ENCODE peak calls at places on chromosomes 2 and 18, in six cellular contexts. M is IMR-90, Y is K562, N is SK-N-SH, B is A549, I is GM12878. X is an unnamed sample.

GRCh38 chr2:232891621-232892071 is 21.6 kb downstream of the SNORC start:
- DNase-seq in M (peak), Y (no peak), N (no peak), B (no peak), I (no peak), X (no peak)

GRCh38 chr2:219247678-219248642 is 2.7 kb downstream of the STK16 start:
- DNase-seq in M (no peak), Y (no peak), N (no peak), B (peak), I (no peak), X (no peak)

GRCh38 chr2:128262315-128263253 is 56.1 kb downstream of the HS6ST1 start:
- DNase-seq in M (no peak), Y (no peak), N (no peak), B (no peak), I (no peak), X (no peak)

GRCh38 chr2:101942846-101943245 is 48.9 kb upstream of the IL1R2 start:
- DNase-seq in M (no peak), Y (no peak), N (no peak), B (no peak), I (no peak), X (no peak)

GRCh38 chr2:241942416-241943208 is 73.1 kb downstream of the RTP5 start:
- DNase-seq in M (no peak), Y (no peak), N (no peak), B (no peak), I (no peak), X (no peak)

GRCh38 chr2:33765122-33765521 is 166.0 kb upstream of the FAM98A start:
- DNase-seq in M (no peak), Y (no peak), N (no peak), B (no peak), I (no peak), X (no peak)

GRCh38 chr2:24365051-24365450 is 4.7 kb upstream of the ITSN2 start:
- DNase-seq in M (no peak), Y (no peak), N (no peak), B (peak), I (no peak), X (no peak)

GRCh38 chr2:187500585-187501359 is 52.7 kb upstream of the CALCRL start:
- DNase-seq in M (peak), Y (peak), N (no peak), B (peak), I (no peak), X (peak)

GRCh38 chr18:76491801-76492668 is 3.0 kb downstream of the ZNF516 start:
- DNase-seq in M (peak), Y (no peak), N (peak), B (peak), I (no peak), X (no peak)

GRCh38 chr2:37389395-37389794 is 45.0 kb downstream of the QPCT start:
- DNase-seq in M (no peak), Y (no peak), N (no peak), B (no peak), I (no peak), X (no peak)

GRCh38 chr2:67564076-67564475 is 166.9 kb downstream of the ETAA1 start:
- DNase-seq in M (peak), Y (no peak), N (no peak), B (no peak), I (no peak), X (no peak)

GRCh38 chr2:120470041-120470716 is 124.2 kb downstream of the INHBB start:
- DNase-seq in M (peak), Y (no peak), N (no peak), B (peak), I (no peak), X (no peak)

GRCh38 chr2:169823996-169824372 is 721 bp downstream of the METTL5 start:
- DNase-seq in M (no peak), Y (no peak), N (no peak), B (no peak), I (no peak), X (no peak)

GRCh38 chr2:120703330-120703994 is 32.2 kb upstream of the GLI2 start:
- DNase-seq in M (peak), Y (no peak), N (no peak), B (peak), I (no peak), X (peak)

DNA sequence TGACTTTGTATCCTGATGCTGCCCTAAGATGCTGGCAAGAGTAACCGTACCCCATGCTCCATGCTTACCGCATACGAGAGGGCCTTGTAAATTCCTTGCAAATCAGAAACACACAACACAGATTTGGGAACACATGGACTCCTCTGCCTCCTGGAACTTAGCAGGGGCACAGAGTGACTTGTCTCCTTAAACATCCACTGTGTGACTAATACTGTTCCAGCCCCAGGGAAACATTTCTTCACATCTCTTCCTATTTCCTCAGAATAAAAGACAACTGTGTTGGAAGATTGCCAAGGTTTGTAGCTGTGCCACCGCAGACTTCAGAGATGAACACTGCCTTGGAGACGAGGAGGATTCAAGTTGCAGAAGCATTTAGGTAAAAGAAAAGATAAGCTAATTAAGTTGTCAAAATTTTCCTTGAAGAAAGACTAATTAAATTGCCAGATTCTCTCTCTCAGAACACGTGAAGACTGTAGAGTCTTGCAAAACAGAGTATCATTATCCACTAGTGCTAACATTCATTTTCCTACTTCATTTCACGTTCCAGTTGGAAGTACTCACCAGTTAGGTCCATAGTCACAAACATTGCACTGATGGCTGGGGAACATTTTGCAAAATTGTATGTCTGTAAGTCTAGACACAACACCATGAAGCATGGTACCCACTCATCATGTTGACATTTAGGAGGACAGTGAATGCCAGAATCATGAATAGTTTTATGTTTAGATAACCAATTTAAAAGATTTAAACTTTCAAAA is 188.8 kb downstream of the TSN start:
- DNase-seq in M (peak), Y (no peak), N (no peak), B (peak), I (no peak), X (no peak)
- TF ChIP-seq RAD21 in M (no peak), Y (no peak), N (no peak), B (no peak), I (no peak), X (no peak)

DNA sequence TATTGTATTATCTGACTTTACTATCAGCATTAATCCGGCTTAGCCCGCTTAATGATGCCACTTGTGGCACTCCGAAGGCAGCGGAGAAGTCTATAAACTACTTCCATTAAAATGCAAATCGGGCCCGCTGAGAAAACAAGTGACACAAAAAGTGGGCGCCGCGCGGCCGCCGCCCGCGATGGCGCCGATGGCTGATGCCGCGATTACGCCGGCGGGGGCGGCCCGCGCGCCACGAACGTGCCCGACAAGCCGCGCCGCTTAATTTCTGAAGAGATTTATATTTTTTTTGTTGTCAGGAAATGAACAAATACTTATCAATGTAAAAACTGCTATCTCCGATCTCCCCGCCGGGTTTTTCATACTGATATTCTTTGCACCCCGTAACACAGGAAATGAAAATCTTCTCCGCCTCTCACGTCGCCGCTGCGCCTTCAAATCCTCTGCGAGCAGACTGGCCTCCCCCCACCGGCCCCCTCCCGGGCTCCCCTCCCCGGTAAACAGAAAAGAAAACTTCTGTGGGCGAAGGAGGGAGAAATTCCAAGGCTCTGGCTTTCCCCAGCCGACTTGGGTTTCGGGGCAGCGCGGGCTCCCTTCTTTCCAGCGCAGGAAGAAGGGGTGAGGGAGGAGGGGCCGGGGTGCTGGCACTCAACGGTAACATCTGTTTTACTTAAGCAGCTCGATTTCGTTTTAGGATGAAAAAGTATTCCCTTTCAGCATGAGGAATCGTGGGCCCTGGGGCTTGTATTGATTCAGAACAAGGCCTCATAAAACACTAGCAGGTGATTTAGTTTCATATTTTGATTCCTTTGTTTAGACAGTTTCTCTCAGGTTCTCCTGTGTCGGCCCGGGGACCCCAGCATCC is 222.0 kb downstream of the INSIG2 start:
- DNase-seq in M (peak), Y (peak), N (peak), B (no peak), I (no peak), X (no peak)
- TF ChIP-seq RAD21 in M (no peak), Y (no peak), N (no peak), B (no peak), I (no peak), X (no peak)

DNA sequence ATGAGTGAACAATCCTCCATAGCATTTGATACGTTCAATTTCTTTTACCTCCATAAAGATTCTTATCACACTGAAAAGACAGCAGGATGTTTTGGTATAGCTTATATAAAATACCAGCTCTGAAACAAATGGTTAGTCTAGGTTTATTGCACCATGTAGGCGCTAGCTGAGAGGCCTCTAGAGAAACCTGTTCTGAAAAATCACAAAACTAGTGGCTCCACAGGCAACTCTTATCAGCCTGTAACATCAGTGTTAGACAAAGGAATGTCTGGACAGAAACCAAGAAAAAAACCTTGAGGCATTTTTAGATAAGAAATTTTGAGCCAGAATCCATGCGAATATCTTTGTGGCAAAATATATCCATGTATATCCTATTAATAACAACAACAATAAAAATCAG is 440.4 kb upstream of the MAP2 start:
- DNase-seq in M (no peak), Y (no peak), N (no peak), B (no peak), I (no peak), X (no peak)
- TF ChIP-seq RAD21 in M (no peak), Y (no peak), N (no peak), B (no peak), I (no peak), X (no peak)

GRCh38 chr2:100239513-100240210 is 82.6 kb downstream of the LONRF2 start:
- DNase-seq in M (no peak), Y (no peak), N (no peak), B (no peak), I (no peak), X (no peak)
- TF ChIP-seq RAD21 in M (no peak), Y (no peak), N (no peak), B (no peak), I (no peak), X (no peak)

DNA sequence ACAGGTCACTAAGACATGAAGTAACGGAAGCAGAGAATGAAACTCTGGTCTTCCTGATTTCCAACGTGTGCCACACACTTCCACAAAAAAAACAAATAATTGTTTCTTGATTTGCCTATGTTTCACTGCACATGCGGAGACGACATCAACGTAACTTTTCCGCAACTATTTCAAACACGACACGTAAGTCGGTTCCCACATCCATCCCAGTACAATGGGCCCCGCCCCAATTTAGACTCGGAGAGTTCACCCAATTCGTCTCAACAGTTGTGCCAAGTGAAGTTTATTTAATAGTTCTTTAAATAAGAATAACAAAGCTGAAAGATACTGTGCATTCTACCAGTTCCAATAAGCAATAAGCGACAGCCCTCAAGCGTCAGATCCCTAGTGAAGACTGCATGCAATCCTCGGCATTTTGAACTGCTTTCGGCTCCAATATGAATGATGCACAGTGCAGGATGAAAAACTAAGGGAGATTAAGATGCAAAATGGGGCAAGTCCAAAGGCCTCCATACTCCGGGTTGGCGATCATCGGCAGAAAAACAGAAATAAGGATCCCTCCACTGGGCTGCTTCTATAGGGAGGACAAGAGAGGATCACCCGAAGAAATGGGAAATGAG is 662 bp downstream of the CCT4 start:
- DNase-seq in M (peak), Y (no peak), N (peak), B (peak), I (no peak), X (no peak)
- TF ChIP-seq RAD21 in M (no peak), Y (no peak), N (no peak), B (no peak), I (no peak), X (no peak)

GRCh38 chr2:215136669-215137328 is 1.6 kb downstream of the ABCA12 start:
- DNase-seq in M (peak), Y (no peak), N (no peak), B (no peak), I (peak), X (no peak)

GRCh38 chr2:215140166-215140707 is 1.8 kb upstream of the ABCA12 start:
- DNase-seq in M (no peak), Y (no peak), N (no peak), B (no peak), I (no peak), X (no peak)

GRCh38 chr2:215137329-215137686 is 1.1 kb downstream of the ABCA12 start:
- DNase-seq in M (no peak), Y (no peak), N (no peak), B (no peak), I (no peak), X (no peak)

GRCh38 chr2:215137741-215138340 is 585 bp downstream of the ABCA12 start:
- DNase-seq in M (peak), Y (no peak), N (peak), B (no peak), I (no peak), X (peak)

DNA sequence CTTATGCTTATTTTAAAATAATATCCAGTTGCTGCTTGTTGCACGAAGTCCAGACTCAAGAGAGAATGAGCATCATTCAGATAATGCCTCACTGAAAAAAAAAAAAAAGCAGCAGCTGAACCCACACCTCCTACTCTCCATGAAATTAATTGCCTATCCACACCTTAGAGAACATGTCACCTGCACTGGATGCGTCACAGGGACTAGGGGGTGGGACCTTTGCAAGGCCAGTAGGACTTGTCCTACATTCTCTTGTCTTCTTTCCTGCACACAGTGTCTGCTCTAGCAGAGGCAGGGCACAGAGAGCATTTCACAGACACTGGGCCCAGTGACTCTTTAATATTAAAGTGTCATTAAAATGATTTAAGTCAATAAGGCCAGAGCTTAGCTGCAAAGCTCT is at the start of gene ABCA12:
- DNase-seq in M (no peak), Y (no peak), N (no peak), B (no peak), I (no peak), X (peak)
- TF ChIP-seq RAD21 in M (no peak), Y (no peak), N (no peak), B (no peak), I (no peak), X (no peak)